ENCODE peak calls at places on chromosomes 3 and 15, in ten cellular contexts. N is sigmoid colon, W is transverse colon, R is ovary, Y is upper lobe of left lung, C is HepG2, Z is esophagus muscularis mucosa, D is stomach, G is suprapubic skin, O is H1. S is an unnamed sample. For H3K36me3, the result is how much of the 10 kb centered on the place peaks cover.

GRCh38 chr15:71114887-71115566 is at the start of gene THSD4:
- DNase-seq in N (peak), R (peak), C (peak), D (peak), W (peak), G (peak), Y (peak), Z (no peak), O (peak), S (peak)

GRCh38 chr3:194587438-194587931 is 45.7 kb downstream of the TMEM44 start:
- DNase-seq in O (no peak), G (no peak), C (no peak), W (no peak), D (no peak), Y (peak), Z (no peak), N (no peak), R (no peak), S (no peak)

GRCh38 chr15:76418352-76419140 is 82.0 kb downstream of the ISL2 start:
- DNase-seq in D (no peak), Z (no peak), O (no peak), C (no peak), Y (no peak), R (no peak), N (no peak), G (no peak), W (no peak), S (no peak)

GRCh38 chr3:174218011-174218410 is 641.1 kb upstream of the NAALADL2 start:
- DNase-seq in D (no peak), Y (no peak), R (no peak), C (no peak), N (no peak), G (no peak), W (no peak), Z (no peak), O (no peak), S (no peak)

GRCh38 chr3:53196575-53197407 is 35.8 kb downstream of the PRKCD start:
- DNase-seq in W (peak), R (no peak), Y (no peak), G (no peak), C (peak), N (no peak), O (no peak), D (no peak), Z (no peak), S (no peak)

GRCh38 chr3:52204337-52205073 is 6.5 kb downstream of the ALAS1 start:
- DNase-seq in O (no peak), N (no peak), D (peak), Z (no peak), G (peak), C (peak), W (peak), R (no peak), Y (no peak), S (no peak)

GRCh38 chr3:196813903-196814302 is 53.8 kb upstream of the SENP5 start:
- DNase-seq in Y (no peak), O (no peak), D (no peak), G (no peak), R (no peak), Z (no peak), W (no peak), N (no peak), C (no peak), S (no peak)

GRCh38 chr3:161217496-161217895 is 3.6 kb upstream of the NMD3 start:
- DNase-seq in W (no peak), Y (no peak), O (no peak), D (no peak), N (no peak), Z (no peak), G (no peak), C (peak), R (no peak), S (no peak)

DNA sequence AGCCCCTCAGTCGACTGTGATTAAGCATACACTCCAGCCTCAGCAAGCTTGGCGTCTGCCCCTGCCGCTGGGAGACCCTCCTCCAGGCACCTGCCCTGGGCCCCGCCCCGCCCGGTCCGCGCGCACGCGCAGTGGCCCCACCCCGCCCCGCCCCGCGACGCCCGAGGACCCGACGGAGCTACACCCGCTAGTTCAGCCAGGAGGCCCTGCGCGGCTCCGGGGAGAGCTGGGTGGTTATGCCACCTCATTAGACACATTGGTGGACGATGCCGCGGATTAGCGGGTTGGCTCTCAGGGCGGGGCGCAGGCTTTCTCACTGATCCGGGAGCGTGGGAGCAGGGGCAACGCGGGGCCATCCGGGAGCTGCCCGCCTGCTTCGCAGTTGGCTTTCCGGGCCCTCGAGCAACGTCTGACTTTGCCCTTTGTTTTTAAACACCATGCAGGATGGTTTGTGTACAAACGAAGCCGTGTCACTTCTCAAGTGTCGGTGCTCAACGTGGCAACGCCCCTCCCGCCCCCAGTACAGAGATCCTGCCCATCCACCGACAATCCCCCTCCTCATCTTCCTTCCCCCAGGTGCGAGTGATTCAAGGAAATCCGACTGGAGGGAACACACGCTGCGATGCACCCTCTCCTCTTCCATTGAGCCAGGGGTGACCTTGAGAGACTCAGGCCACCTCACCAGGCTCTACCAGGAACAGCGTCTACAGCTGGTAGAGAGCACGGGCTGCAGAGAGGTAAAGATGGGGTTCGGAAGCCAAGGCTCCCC is 109.3 kb downstream of the SHQ1 start:
- DNase-seq in Y (peak), G (no peak), N (no peak), C (no peak), R (peak), D (peak), O (no peak), W (peak), Z (no peak), S (no peak)
- TF ChIP-seq POLR2A in Y (no peak), G (no peak), N (no peak), C (no peak), R (no peak), D (no peak), O (no peak), W (no peak), Z (no peak), S (no peak)

GRCh38 chr3:134014270-134014669 is 15.5 kb downstream of the SLCO2A1 start:
- DNase-seq in G (no peak), Y (no peak), N (peak), C (no peak), W (no peak), R (no peak), Z (no peak), D (no peak), O (no peak), S (no peak)
- TF ChIP-seq EP300 in G (no peak), Y (no peak), N (no peak), C (no peak), W (no peak), R (no peak), Z (no peak), D (no peak), O (no peak), S (no peak)

GRCh38 chr3:14156843-14157561 is 21.4 kb downstream of the XPC start:
- DNase-seq in W (no peak), D (no peak), C (no peak), G (no peak), O (no peak), Y (no peak), R (no peak), Z (peak), N (no peak), S (no peak)
- H3K36me3 ChIP-seq in W (under half), D (half or more), C (half or more), G (half or more), O (under half), Y (half or more), R (under half), Z (half or more), N (under half), S (under half)

DNA sequence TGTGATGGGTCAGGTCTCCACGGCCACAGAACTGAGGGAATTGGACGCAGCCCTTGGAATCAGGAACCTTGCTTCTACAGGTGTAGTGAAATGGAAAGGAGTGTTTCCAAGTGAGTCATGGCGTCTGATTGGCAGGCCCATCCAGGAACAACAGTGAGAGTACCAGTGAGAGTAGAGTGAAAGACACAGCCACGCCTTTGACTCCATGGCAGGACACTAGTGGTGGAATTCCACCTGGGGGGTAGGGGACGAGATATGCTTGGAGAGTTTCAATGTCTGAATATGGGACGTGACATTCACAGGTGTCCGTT is 3.0 kb upstream of the SLC28A1 start:
- DNase-seq in R (no peak), G (no peak), D (no peak), Y (no peak), W (no peak), Z (no peak), N (peak), O (no peak), C (no peak), S (no peak)
- TF ChIP-seq POLR2A in R (no peak), G (no peak), D (no peak), Y (no peak), W (no peak), Z (no peak), N (no peak), O (no peak), C (no peak), S (no peak)

GRCh38 chr3:89234620-89235019 is 127.2 kb downstream of the EPHA3 start:
- DNase-seq in Y (no peak), W (no peak), N (no peak), C (no peak), G (no peak), R (no peak), D (no peak), Z (no peak), O (no peak), S (no peak)

GRCh38 chr3:89238836-89239235 is 131.4 kb downstream of the EPHA3 start:
- DNase-seq in Y (no peak), Z (no peak), R (no peak), C (no peak), O (no peak), W (no peak), D (no peak), G (no peak), N (no peak), S (no peak)
- TF ChIP-seq EP300 in Y (no peak), Z (no peak), R (no peak), C (no peak), O (no peak), W (no peak), D (no peak), G (no peak), N (no peak), S (no peak)

DNA sequence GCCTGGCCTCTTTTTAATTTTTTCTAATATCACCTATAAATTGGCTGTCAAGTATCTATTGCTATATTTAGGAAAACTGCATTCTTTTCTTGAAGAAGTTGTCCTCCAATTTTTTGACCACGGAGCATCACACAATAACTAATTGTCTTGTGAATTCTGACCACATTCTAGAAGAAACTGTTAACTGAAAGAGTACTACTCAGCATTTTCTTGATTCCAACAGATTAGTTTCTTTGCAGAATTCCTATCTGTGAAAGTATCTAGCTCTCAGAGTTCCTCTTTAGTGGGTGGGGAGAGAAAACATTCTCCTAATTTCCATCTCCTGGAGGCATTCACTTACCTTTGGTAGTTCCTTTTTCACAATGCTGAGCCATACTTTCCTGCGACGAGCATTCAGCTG is 31.1 kb downstream of the INO80 start:
- DNase-seq in Y (no peak), R (no peak), N (no peak), D (no peak), W (no peak), C (no peak), G (no peak), O (no peak), Z (no peak), S (no peak)
- H3K36me3 ChIP-seq in Y (half or more), R (under half), N (under half), D (half or more), W (half or more), C (half or more), G (half or more), O (half or more), Z (half or more), S (half or more)

S was measured in tibial nerve.